ENCODE peak calls at places on chromosome 22, in six cellular contexts. I is choroid plexus epithelial cell, Q is GM10248, Z is WERI-Rb-1, L is Calu3, C is hepatocyte. G is an unnamed sample.
A peak's percentile ranks its signal among the peaks of the same experiment; 100 is the strongest.

GRCh38 chr22:42408276-42408675 is 23.9 kb downstream of the NFAM1 start:
- DNase-seq in I (no peak), Q (no peak), Z (no peak), L (no peak), C (no peak), G (no peak)

GRCh38 chr22:42805998-42806481 is 51.0 kb downstream of the ARFGAP3 start:
- DNase-seq in I (no peak), Q (no peak), Z (no peak), L (no peak), C (no peak), G (no peak)

GRCh38 chr22:27919222-27919942 is at the start of gene PITPNB:
- DNase-seq in I (peak; percentile 99), Q (peak; percentile 100), Z (peak; percentile 98), L (peak; percentile 99), C (peak; percentile 100), G (peak; percentile 99)

GRCh38 chr22:30606455-30607299 is at the start of gene TCN2:
- DNase-seq in I (peak; percentile 90), Q (peak; percentile 73), Z (peak; percentile 95), L (peak; percentile 68), C (peak; percentile 88), G (peak; percentile 72)

GRCh38 chr22:43109921-43110443 is 568 bp upstream of the BIK start:
- DNase-seq in I (no peak), Q (no peak), Z (no peak), L (no peak), C (no peak), G (no peak)

GRCh38 chr22:43188829-43189545 is 2.1 kb upstream of the TTLL12 start:
- DNase-seq in I (no peak), Q (no peak), Z (no peak), L (no peak), C (no peak), G (no peak)

GRCh38 chr22:41780714-41781507 is 19.6 kb upstream of the CCDC134 start:
- DNase-seq in I (peak; percentile 63), Q (peak; percentile 89), Z (peak; percentile 23), L (no peak), C (peak; percentile 34), G (no peak)

GRCh38 chr22:26134654-26135330 is 34.5 kb upstream of the SEZ6L start:
- DNase-seq in I (no peak), Q (no peak), Z (peak; percentile 35), L (no peak), C (peak; percentile 6), G (no peak)

GRCh38 chr22:44391026-44391425 is 78.3 kb upstream of the SHISAL1 start:
- DNase-seq in I (no peak), Q (no peak), Z (no peak), L (no peak), C (no peak), G (no peak)

GRCh38 chr22:32396255-32396654 is 15.8 kb downstream of the RTCB start:
- DNase-seq in I (no peak), Q (no peak), Z (no peak), L (no peak), C (no peak), G (no peak)

GRCh38 chr22:29128891-29129643 is 56.2 kb downstream of the KREMEN1 start:
- DNase-seq in I (peak; percentile 39), Q (no peak), Z (no peak), L (no peak), C (no peak), G (no peak)

GRCh38 chr22:35376728-35377472 is 4.0 kb upstream of the HMOX1 start:
- DNase-seq in I (peak; percentile 99), Q (peak; percentile 81), Z (peak; percentile 71), L (peak; percentile 90), C (peak; percentile 96), G (peak; percentile 87)

GRCh38 chr22:26778372-26778771 is 121.0 kb downstream of the MIAT start:
- DNase-seq in I (no peak), Q (no peak), Z (no peak), L (no peak), C (no peak), G (no peak)

GRCh38 chr22:30457964-30458363 is 13.9 kb downstream of the SEC14L3 start:
- DNase-seq in I (no peak), Q (no peak), Z (no peak), L (no peak), C (no peak), G (no peak)

GRCh38 chr22:32685527-32685926 is 116.0 kb upstream of the TIMP3 start:
- DNase-seq in I (peak; percentile 20), Q (no peak), Z (no peak), L (no peak), C (no peak), G (no peak)

GRCh38 chr22:31537019-31537535 is 40.7 kb downstream of the SFI1 start:
- DNase-seq in I (peak; percentile 8), Q (peak; percentile 68), Z (no peak), L (no peak), C (peak; percentile 16), G (no peak)

GRCh38 chr22:43274595-43275240 is 68.5 kb downstream of the SCUBE1 start:
- DNase-seq in I (no peak), Q (no peak), Z (no peak), L (no peak), C (no peak), G (no peak)

GRCh38 chr22:27336151-27337090 is 465.1 kb downstream of the MN1 start:
- DNase-seq in I (no peak), Q (no peak), Z (no peak), L (no peak), C (no peak), G (no peak)

GRCh38 chr22:28029201-28029948 is 110.3 kb upstream of the PITPNB start:
- DNase-seq in I (no peak), Q (no peak), Z (no peak), L (peak; percentile 36), C (no peak), G (no peak)

GRCh38 chr22:25282671-25283561 is 63.5 kb downstream of the CRYBB2 start:
- DNase-seq in I (no peak), Q (peak; percentile 15), Z (peak; percentile 49), L (no peak), C (peak; percentile 4), G (peak; percentile 67)

GRCh38 chr22:28927526-28928089 is 44.2 kb downstream of the ZNRF3 start:
- DNase-seq in I (no peak), Q (no peak), Z (no peak), L (no peak), C (no peak), G (no peak)

DNA sequence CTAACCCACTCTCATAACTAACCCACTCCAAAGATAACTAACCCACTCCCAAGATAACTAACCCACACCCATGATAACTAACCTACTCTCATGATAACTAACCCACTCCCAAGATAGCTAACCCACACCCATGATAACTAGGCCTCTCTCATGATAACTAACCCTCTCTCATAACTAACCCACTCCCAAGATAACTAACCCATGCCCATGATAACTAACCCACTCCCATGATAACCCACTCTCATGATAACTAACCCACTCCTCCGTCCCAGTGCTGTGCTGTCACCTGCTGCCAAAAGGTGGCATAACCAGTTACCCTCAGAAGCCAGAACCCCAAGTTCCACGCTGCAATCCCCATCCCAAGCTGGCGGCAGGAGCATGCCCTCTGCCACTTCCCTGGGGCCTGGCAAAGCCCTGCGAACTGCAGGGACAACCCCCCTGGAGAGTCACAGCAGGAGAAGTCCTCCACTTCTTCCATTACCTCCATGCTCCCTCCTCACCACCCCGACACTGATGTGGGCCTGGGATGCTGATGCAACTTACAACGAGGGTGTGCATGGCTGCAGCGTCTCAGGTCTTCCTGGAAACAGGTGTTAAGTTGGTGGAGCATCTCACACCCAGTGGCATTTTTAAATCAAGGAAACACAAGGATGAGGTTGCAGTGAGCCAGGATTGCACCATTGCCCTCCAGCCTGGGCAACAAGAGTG is 30.8 kb upstream of the CELSR1 start:
- DNase-seq in I (no peak), Q (no peak), Z (no peak), L (no peak), C (no peak), G (no peak)
- TF ChIP-seq CTCF in I (peak; percentile 16), Q (no peak), Z (peak; percentile 4), L (no peak), C (no peak), G (no peak)

DNA sequence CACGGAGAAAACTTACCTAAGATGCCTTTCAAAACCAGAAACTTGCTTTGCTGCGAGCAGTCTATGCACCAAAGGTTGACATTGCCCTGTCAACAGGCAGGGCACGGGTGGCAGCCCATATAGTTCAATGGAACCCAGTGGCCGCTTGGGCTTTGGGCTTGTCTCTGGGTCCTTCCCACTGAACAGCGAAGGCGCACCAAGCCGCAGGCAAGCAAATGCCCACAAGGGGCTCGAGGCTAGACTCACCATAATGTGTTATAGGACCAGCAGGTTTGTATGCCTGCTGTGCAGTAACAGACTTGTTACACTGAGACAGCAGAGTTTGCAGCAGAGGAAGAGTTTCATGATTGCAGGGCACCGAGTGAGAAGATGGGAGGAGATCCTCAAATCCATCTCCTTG is 20.3 kb downstream of the CLDN5 start:
- DNase-seq in I (no peak), Q (no peak), Z (no peak), L (no peak), C (no peak), G (peak; percentile 44)
- TF ChIP-seq CTCF in I (peak; percentile 15), Q (no peak), Z (peak; percentile 48), L (no peak), C (no peak), G (peak; percentile 31)

GRCh38 chr22:22702159-22702873 is 57.9 kb downstream of the GGTLC2 start:
- DNase-seq in I (no peak), Q (no peak), Z (peak; percentile 62), L (peak; percentile 55), C (peak; percentile 60), G (no peak)
- TF ChIP-seq CTCF in I (peak; percentile 54), Q (peak; percentile 72), Z (peak; percentile 86), L (peak; percentile 44), C (peak; percentile 40), G (no peak)

DNA sequence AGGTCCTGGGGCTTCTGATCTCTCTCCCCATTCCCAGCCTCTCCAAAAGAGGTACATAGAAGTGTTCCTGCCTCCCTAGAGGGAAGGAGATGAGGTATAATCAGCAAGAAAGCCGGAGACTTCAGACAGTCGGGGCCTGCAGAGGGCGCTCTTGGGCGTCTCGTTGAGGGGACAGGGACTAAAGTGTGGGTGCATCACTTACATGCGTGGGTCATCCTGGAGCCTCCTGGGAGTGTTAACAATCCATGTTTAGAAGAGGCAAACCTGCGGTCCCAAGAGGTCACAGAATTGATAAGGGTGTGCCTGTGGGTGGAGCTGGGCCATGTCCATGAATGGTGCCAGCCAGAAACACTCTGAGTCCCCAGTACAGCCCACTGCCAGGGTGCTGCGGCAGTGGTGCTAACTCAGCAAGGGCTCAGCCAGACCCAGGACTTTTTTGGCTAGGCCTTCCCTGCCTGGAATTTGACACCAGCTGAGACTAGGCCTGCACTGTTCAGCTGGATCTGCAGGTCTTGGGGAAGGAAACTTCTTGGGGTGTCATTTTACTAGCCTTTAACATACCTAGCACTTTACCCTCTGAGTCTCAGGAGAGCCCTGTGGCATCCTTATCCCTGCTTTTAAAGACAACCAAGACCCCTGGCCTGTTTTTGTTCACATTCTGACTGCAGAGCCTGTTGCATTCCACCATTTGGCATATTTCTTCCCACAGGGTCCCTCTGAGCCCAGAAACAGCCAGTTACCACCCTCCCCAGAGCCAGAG is 5.5 kb downstream of the YDJC start:
- DNase-seq in I (peak; percentile 36), Q (no peak), Z (peak; percentile 66), L (peak; percentile 24), C (peak; percentile 45), G (peak; percentile 68)
- TF ChIP-seq CTCF in I (peak; percentile 74), Q (peak; percentile 51), Z (peak; percentile 75), L (peak; percentile 54), C (peak; percentile 51), G (peak; percentile 66)